ENCODE peak calls at places on chromosomes 4 and X, in seven cellular contexts. I, B, V, X, T, F and A are unnamed samples.

GRCh38 chrX:45591650-45592049 is 391.0 kb upstream of the DIPK2B start:
- DNase-seq in I (no peak), T (no peak), V (no peak), X (no peak), F (no peak), B (no peak), A (no peak)

GRCh38 chr4:110625593-110626292 is 2.9 kb upstream of the PITX2 start:
- DNase-seq in F (no peak), X (no peak), I (no peak), B (no peak), V (no peak), T (no peak), A (no peak)

GRCh38 chr4:82519776-82520175 is 42.0 kb downstream of the TMEM150C start:
- DNase-seq in B (no peak), X (no peak), V (no peak), F (no peak), I (no peak), T (peak; percentile 10), A (no peak)

GRCh38 chrX:42755820-42756219 is 22.1 kb downstream of the PPP1R2C start:
- DNase-seq in B (no peak), V (no peak), X (no peak), F (no peak), I (no peak), T (peak; percentile 67), A (no peak)

GRCh38 chr4:20042769-20043168 is 208.9 kb upstream of the SLIT2 start:
- DNase-seq in X (no peak), V (no peak), B (no peak), T (no peak), F (no peak), I (no peak), A (no peak)

GRCh38 chrX:129934461-129934860 is 28.5 kb downstream of the UTP14A start:
- DNase-seq in I (no peak), F (no peak), B (no peak), X (no peak), V (no peak), T (no peak), A (no peak)

GRCh38 chrX:148424570-148424969 is 75.8 kb upstream of the AFF2 start:
- DNase-seq in T (no peak), V (no peak), I (no peak), F (no peak), B (no peak), X (no peak), A (no peak)

GRCh38 chr4:7860600-7861158 is 79.0 kb downstream of the AFAP1 start:
- DNase-seq in I (no peak), V (no peak), X (no peak), F (no peak), T (no peak), B (no peak), A (no peak)

GRCh38 chrX:127879585-127879984 is 172.6 kb downstream of the ACTRT1 start:
- DNase-seq in B (no peak), V (no peak), X (no peak), I (no peak), F (no peak), T (no peak), A (no peak)

GRCh38 chr4:10183462-10183861 is 66.9 kb upstream of the WDR1 start:
- DNase-seq in V (no peak), B (no peak), X (no peak), I (no peak), T (no peak), F (no peak), A (no peak)

GRCh38 chr4:16686195-16686594 is 212.2 kb downstream of the LDB2 start:
- DNase-seq in F (no peak), I (no peak), X (no peak), B (no peak), V (no peak), T (peak; percentile 90), A (no peak)

GRCh38 chr4:11424000-11424399 is 4.7 kb downstream of the HS3ST1 start:
- DNase-seq in I (no peak), B (no peak), X (peak; percentile 19), F (no peak), T (peak; percentile 25), V (peak; percentile 11), A (peak; percentile 70)

GRCh38 chrX:5915783-5916182 is 312.9 kb downstream of the NLGN4X start:
- DNase-seq in X (no peak), T (no peak), V (no peak), I (no peak), B (no peak), F (no peak), A (no peak)

GRCh38 chr4:7828011-7828720 is 111.5 kb downstream of the AFAP1 start:
- DNase-seq in V (no peak), I (no peak), F (no peak), X (peak; percentile 23), B (no peak), T (peak; percentile 99), A (no peak)

GRCh38 chr4:128560754-128561495 is 248.6 kb upstream of the JADE1 start:
- DNase-seq in I (no peak), F (no peak), V (no peak), T (no peak), X (no peak), B (no peak), A (no peak)

GRCh38 chr4:120329386-120329785 is 262.7 kb upstream of the MAD2L1 start:
- DNase-seq in F (no peak), X (no peak), I (no peak), V (no peak), B (no peak), T (no peak), A (no peak)

GRCh38 chrX:47217121-47217851 is 1.2 kb upstream of the CDK16 start:
- DNase-seq in T (no peak), V (no peak), F (no peak), B (no peak), X (no peak), I (peak; percentile 4), A (no peak)

GRCh38 chr4:116839826-116840225 is 245.6 kb downstream of the TRAM1L1 start:
- DNase-seq in I (no peak), B (no peak), X (no peak), V (no peak), T (no peak), F (no peak), A (no peak)

GRCh38 chrX:130555757-130556156 is 154.0 kb downstream of the RBMX2 start:
- DNase-seq in F (no peak), T (no peak), B (no peak), V (no peak), X (no peak), I (no peak), A (no peak)

GRCh38 chrX:117743469-117744251 is 372.9 kb downstream of the KLHL13 start:
- DNase-seq in B (no peak), T (no peak), I (no peak), V (no peak), F (no peak), X (no peak), A (no peak)